ENCODE peak calls at places on chromosomes 3 and 15, in ten cellular contexts. One of them, this sample, is unnamed.

GRCh38 chr3:19474169-19474568 is 325.9 kb downstream of the KCNH8 start:
- DNase-seq in breast epithelium: no peak
- DNase-seq in EL: no peak
- DNase-seq in NCI-H748 treated with DMSO at 0.1 percent for 48 hours: no peak
- DNase-seq in neural crest cell: no peak
- DNase-seq in NAMALWA: no peak
- DNase-seq in ELR: no peak
- DNase-seq in iris pigment epithelial cell: no peak
- DNase-seq in activated CD4-positive, alpha-beta T cell treated with anti-CD3 and anti-CD28 coated beads, Interleukin-2, amount 50 U/mL, for 24 hours: no peak
- DNase-seq in activated naive CD4-positive, alpha-beta T cell: no peak
- DNase-seq in this sample: no peak

GRCh38 chr15:43911235-43911661 is 84.4 kb downstream of the WDR76 start:
- DNase-seq in iris pigment epithelial cell: peak
- DNase-seq in activated CD4-positive, alpha-beta T cell treated with anti-CD3 and anti-CD28 coated beads, Interleukin-2, amount 50 U/mL, for 24 hours: no peak
- DNase-seq in activated naive CD4-positive, alpha-beta T cell: no peak
- DNase-seq in ELR: peak
- DNase-seq in breast epithelium: no peak
- DNase-seq in neural crest cell: no peak
- DNase-seq in EL: peak
- DNase-seq in NAMALWA: no peak
- DNase-seq in NCI-H748 treated with DMSO at 0.1 percent for 48 hours: no peak
- DNase-seq in this sample: no peak

GRCh38 chr3:177598110-177598833 is 401.0 kb upstream of the TBL1XR1 start:
- DNase-seq in ELR: no peak
- DNase-seq in activated CD4-positive, alpha-beta T cell treated with anti-CD3 and anti-CD28 coated beads, Interleukin-2, amount 50 U/mL, for 24 hours: no peak
- DNase-seq in neural crest cell: no peak
- DNase-seq in iris pigment epithelial cell: no peak
- DNase-seq in breast epithelium: no peak
- DNase-seq in NCI-H748 treated with DMSO at 0.1 percent for 48 hours: no peak
- DNase-seq in activated naive CD4-positive, alpha-beta T cell: no peak
- DNase-seq in EL: no peak
- DNase-seq in NAMALWA: peak
- DNase-seq in this sample: no peak

GRCh38 chr3:195001961-195002861 is 268.7 kb downstream of the XXYLT1 start:
- DNase-seq in EL: peak
- DNase-seq in NAMALWA: peak
- DNase-seq in activated naive CD4-positive, alpha-beta T cell: no peak
- DNase-seq in iris pigment epithelial cell: peak
- DNase-seq in breast epithelium: no peak
- DNase-seq in ELR: peak
- DNase-seq in neural crest cell: peak
- DNase-seq in NCI-H748 treated with DMSO at 0.1 percent for 48 hours: peak
- DNase-seq in activated CD4-positive, alpha-beta T cell treated with anti-CD3 and anti-CD28 coated beads, Interleukin-2, amount 50 U/mL, for 24 hours: no peak
- DNase-seq in this sample: peak

GRCh38 chr3:47009225-47010049 is 30.0 kb downstream of the NBEAL2 start:
- DNase-seq in EL: peak
- DNase-seq in neural crest cell: peak
- DNase-seq in ELR: peak
- DNase-seq in activated CD4-positive, alpha-beta T cell treated with anti-CD3 and anti-CD28 coated beads, Interleukin-2, amount 50 U/mL, for 24 hours: peak
- DNase-seq in activated naive CD4-positive, alpha-beta T cell: peak
- DNase-seq in iris pigment epithelial cell: peak
- DNase-seq in NCI-H748 treated with DMSO at 0.1 percent for 48 hours: peak
- DNase-seq in breast epithelium: peak
- DNase-seq in NAMALWA: no peak
- DNase-seq in this sample: peak

GRCh38 chr15:43463998-43464397 is 29.0 kb downstream of the TP53BP1 start:
- DNase-seq in EL: no peak
- DNase-seq in NAMALWA: no peak
- DNase-seq in iris pigment epithelial cell: no peak
- DNase-seq in breast epithelium: no peak
- DNase-seq in ELR: no peak
- DNase-seq in activated naive CD4-positive, alpha-beta T cell: no peak
- DNase-seq in neural crest cell: no peak
- DNase-seq in NCI-H748 treated with DMSO at 0.1 percent for 48 hours: no peak
- DNase-seq in activated CD4-positive, alpha-beta T cell treated with anti-CD3 and anti-CD28 coated beads, Interleukin-2, amount 50 U/mL, for 24 hours: no peak
- DNase-seq in this sample: no peak

GRCh38 chr3:94101860-94102259 is 39.0 kb downstream of the NSUN3 start:
- DNase-seq in activated naive CD4-positive, alpha-beta T cell: no peak
- DNase-seq in NCI-H748 treated with DMSO at 0.1 percent for 48 hours: no peak
- DNase-seq in NAMALWA: peak
- DNase-seq in activated CD4-positive, alpha-beta T cell treated with anti-CD3 and anti-CD28 coated beads, Interleukin-2, amount 50 U/mL, for 24 hours: no peak
- DNase-seq in neural crest cell: no peak
- DNase-seq in breast epithelium: no peak
- DNase-seq in EL: peak
- DNase-seq in ELR: peak
- DNase-seq in iris pigment epithelial cell: peak
- DNase-seq in this sample: no peak

GRCh38 chr15:66955001-66955516 is 110.3 kb upstream of the SMAD3 start:
- DNase-seq in activated naive CD4-positive, alpha-beta T cell: no peak
- DNase-seq in neural crest cell: no peak
- DNase-seq in iris pigment epithelial cell: no peak
- DNase-seq in breast epithelium: no peak
- DNase-seq in NCI-H748 treated with DMSO at 0.1 percent for 48 hours: no peak
- DNase-seq in activated CD4-positive, alpha-beta T cell treated with anti-CD3 and anti-CD28 coated beads, Interleukin-2, amount 50 U/mL, for 24 hours: no peak
- DNase-seq in NAMALWA: no peak
- DNase-seq in ELR: no peak
- DNase-seq in EL: no peak
- DNase-seq in this sample: no peak

GRCh38 chr15:90465140-90465929 is 64.4 kb upstream of the CRTC3 start:
- DNase-seq in EL: peak
- DNase-seq in ELR: peak
- DNase-seq in activated CD4-positive, alpha-beta T cell treated with anti-CD3 and anti-CD28 coated beads, Interleukin-2, amount 50 U/mL, for 24 hours: no peak
- DNase-seq in activated naive CD4-positive, alpha-beta T cell: no peak
- DNase-seq in NCI-H748 treated with DMSO at 0.1 percent for 48 hours: no peak
- DNase-seq in neural crest cell: no peak
- DNase-seq in NAMALWA: no peak
- DNase-seq in iris pigment epithelial cell: peak
- DNase-seq in breast epithelium: no peak
- DNase-seq in this sample: no peak

This sample was measured in pancreas.